ENCODE peak calls at places on chromosomes 5 and 9, in nine cellular contexts. Y is sigmoid colon, F is AG04449, H is brain microvascular endothelial cell, K is tibial artery, J is neural progenitor cell, V is epithelial cell of esophagus, N is left ventricle myocardium inferior, E is heart right ventricle. D is an unnamed sample.

GRCh38 chr9:14752271-14752670 is 29.7 kb upstream of the CER1 start:
- DNase-seq in F (no peak), K (no peak), V (no peak), Y (no peak), N (no peak), E (no peak), H (no peak), J (no peak), D (peak)

GRCh38 chr9:91117959-91118651 is 243.6 kb downstream of the AUH start:
- DNase-seq in V (no peak), N (peak), Y (peak), F (peak), J (peak), H (peak), E (peak), K (peak), D (peak)

GRCh38 chr5:150113047-150113744 is 26.8 kb upstream of the CSF1R start:
- DNase-seq in H (no peak), Y (peak), E (no peak), F (no peak), K (no peak), V (peak), J (no peak), N (no peak), D (peak)

GRCh38 chr5:141877478-141878185 is 578 bp downstream of the PCDH1 start:
- DNase-seq in K (no peak), F (no peak), N (no peak), Y (no peak), H (no peak), E (no peak), V (peak), J (peak), D (no peak)

GRCh38 chr9:135340143-135340655 is 139.4 kb upstream of the PPP1R26 start:
- DNase-seq in F (no peak), K (no peak), H (no peak), J (no peak), E (no peak), Y (no peak), N (no peak), V (no peak), D (no peak)

GRCh38 chr9:26863074-26863473 is 29.5 kb downstream of the CAAP1 start:
- DNase-seq in J (peak), E (no peak), N (no peak), Y (no peak), H (peak), V (peak), K (no peak), F (no peak), D (no peak)

GRCh38 chr5:145553177-145553576 is 282.0 kb downstream of the PRELID2 start:
- DNase-seq in K (no peak), V (peak), H (no peak), J (no peak), E (no peak), N (no peak), Y (no peak), F (no peak), D (no peak)

GRCh38 chr9:31144614-31145013 is 1239.8 kb upstream of the ACO1 start:
- DNase-seq in N (no peak), K (no peak), J (no peak), V (peak), E (no peak), F (no peak), Y (no peak), H (no peak), D (no peak)

GRCh38 chr5:134873494-134873893 is 677 bp upstream of the TXNDC15 start:
- DNase-seq in V (no peak), N (no peak), F (no peak), H (no peak), E (no peak), K (no peak), Y (no peak), J (peak), D (no peak)

GRCh38 chr9:94164756-94165549 is 80.7 kb downstream of the PTPDC1 start:
- DNase-seq in J (no peak), K (no peak), V (no peak), H (no peak), N (no peak), E (no peak), F (no peak), Y (no peak), D (no peak)

GRCh38 chr5:87121315-87122170 is 146.1 kb upstream of the RASA1 start:
- DNase-seq in E (no peak), K (peak), H (peak), J (no peak), N (no peak), V (peak), F (peak), Y (no peak), D (peak)

GRCh38 chr9:15231788-15232635 is 75.0 kb downstream of the TTC39B start:
- DNase-seq in F (no peak), E (no peak), N (no peak), J (peak), K (no peak), Y (no peak), H (no peak), V (peak), D (no peak)

GRCh38 chr5:137604348-137605095 is 105.4 kb upstream of the SPOCK1 start:
- DNase-seq in N (no peak), E (no peak), J (peak), K (no peak), Y (no peak), V (no peak), F (no peak), H (no peak), D (peak)

GRCh38 chr9:125189011-125189360 is 617 bp downstream of the PPP6C start:
- DNase-seq in F (no peak), N (peak), K (no peak), Y (peak), J (peak), E (no peak), V (peak), H (no peak), D (no peak)

GRCh38 chr5:151126199-151126645 is 31.4 kb downstream of the ANXA6 start:
- DNase-seq in H (peak), Y (peak), V (peak), E (peak), N (peak), K (peak), J (peak), F (no peak), D (no peak)

DNA sequence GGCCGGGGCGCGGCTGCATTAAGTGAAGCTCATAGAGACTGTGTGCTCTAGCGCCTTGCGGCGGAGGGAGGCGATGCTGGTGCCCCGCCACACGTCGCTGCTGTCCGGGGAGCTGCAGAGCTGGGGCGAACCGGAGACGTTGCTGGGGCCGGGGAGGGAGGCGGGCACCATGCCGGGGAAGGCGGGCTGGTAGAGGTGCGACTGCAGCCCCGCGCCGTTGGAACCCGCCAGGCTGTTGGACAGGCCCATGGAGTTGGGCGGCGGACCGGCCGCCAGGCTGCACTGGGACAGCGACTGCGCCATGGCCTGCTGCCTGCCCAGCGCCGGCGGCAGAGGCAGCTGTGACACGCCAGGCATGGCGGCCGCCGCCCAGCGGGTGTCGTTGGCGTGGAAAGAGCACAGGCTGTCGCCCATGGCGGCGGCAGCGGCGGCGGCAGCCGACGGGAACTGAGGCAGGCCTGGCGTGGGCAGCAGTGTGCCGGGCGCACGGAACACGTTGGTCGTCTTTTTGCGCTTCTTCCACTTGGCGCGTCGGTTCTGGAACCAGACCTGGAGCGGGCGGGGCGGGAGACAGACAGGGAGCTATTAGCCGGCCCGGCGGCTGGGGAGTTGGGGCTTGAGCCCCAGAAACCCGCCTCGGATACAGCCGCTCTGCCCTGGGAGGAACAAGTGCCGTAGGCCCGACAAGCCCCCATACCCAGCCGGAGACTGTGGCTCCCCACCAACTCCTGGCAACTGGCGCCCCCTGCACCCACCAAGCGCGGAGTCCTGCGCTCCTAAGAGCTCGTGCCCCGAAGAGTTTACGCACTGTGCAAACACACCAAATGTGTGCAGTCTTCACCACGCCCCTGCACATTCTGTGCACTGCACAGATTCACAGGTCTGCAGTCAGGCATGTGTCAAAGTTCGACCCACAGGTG is 8.0 kb downstream of the OTP start:
- DNase-seq in Y (no peak), K (no peak), V (peak), N (no peak), F (no peak), E (peak), J (peak), H (no peak), D (no peak)
- TF ChIP-seq CTCF in Y (no peak), K (no peak), V (no peak), N (no peak), F (peak), E (no peak), J (peak), H (peak), D (peak)

GRCh38 chr9:129225815-129226214 is 47.8 kb upstream of the IER5L start:
- DNase-seq in Y (peak), E (peak), N (peak), H (peak), J (peak), K (no peak), F (peak), V (peak), D (peak)
- H3K4me3 ChIP-seq in Y (no peak), E (no peak), N (no peak), H (no peak), J (no peak), K (no peak), F (no peak), V (no peak), D (no peak)

DNA sequence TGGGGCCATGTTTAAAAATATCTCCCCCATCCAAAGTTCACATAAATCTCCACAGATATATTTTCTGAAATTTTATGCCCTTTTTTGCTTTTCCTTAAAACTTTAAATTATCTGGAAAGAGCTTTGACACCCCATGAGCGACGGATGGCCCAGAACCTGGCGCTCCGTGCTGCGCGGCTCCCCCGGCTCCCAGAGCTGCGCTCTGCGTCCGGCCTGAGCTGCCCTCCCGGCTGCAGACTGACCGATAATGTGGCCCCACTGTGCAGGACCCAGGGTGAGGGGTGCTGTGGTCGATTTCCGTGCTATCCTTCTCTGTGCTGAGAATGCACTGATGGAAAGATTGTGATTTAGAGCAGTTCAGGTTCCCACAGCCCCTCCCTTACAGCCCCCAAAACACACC is 292.3 kb upstream of the IRX4 start:
- DNase-seq in Y (no peak), N (no peak), F (no peak), J (no peak), H (no peak), V (no peak), K (no peak), E (no peak), D (no peak)
- TF ChIP-seq CTCF in Y (no peak), N (no peak), F (no peak), J (no peak), H (no peak), V (no peak), K (no peak), E (no peak), D (no peak)

GRCh38 chr5:139391570-139392323 is 2.0 kb upstream of the MZB1 start:
- DNase-seq in E (no peak), Y (no peak), H (no peak), J (no peak), F (no peak), K (no peak), N (no peak), V (peak), D (no peak)
- H3K4me3 ChIP-seq in E (peak), Y (peak), H (peak), J (peak), F (peak), K (peak), N (peak), V (peak), D (no peak)

DNA sequence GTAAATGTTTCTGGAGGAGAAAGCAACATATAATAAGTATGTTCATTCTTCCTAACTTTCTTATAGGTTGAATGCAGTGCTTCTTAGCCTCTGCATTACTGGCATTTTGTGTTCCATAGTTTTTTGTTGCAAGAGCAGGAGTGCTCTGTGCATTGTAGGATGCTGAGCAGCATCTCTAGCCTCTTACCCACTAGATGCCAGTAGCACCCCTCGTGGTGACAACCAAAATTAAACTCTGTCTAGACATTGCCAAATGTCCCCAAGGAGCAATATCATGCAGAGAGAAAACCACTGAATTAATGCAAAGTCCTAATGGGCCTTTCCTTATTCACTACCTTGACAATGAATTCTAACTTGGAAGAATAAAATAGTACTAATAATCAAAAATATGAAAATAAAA is 147.0 kb downstream of the GLIS3 start:
- DNase-seq in K (no peak), F (no peak), E (no peak), Y (no peak), J (no peak), N (no peak), V (no peak), H (no peak), D (no peak)
- TF ChIP-seq CTCF in K (no peak), F (no peak), E (no peak), Y (no peak), J (peak), N (no peak), V (no peak), H (peak), D (no peak)

GRCh38 chr9:86045654-86046053 is 53.7 kb downstream of the GOLM1 start:
- DNase-seq in E (no peak), V (no peak), N (no peak), F (no peak), Y (no peak), K (no peak), J (no peak), H (no peak), D (no peak)

GRCh38 chr9:86043999-86044398 is 55.4 kb downstream of the GOLM1 start:
- DNase-seq in V (peak), E (no peak), N (no peak), F (no peak), Y (no peak), K (no peak), J (peak), H (no peak), D (no peak)

GRCh38 chr9:86042226-86042625 is 57.1 kb downstream of the GOLM1 start:
- DNase-seq in N (no peak), K (no peak), J (no peak), Y (no peak), V (no peak), H (no peak), F (no peak), E (no peak), D (no peak)

GRCh38 chr9:86041331-86041741 is 58.0 kb downstream of the GOLM1 start:
- DNase-seq in H (no peak), E (no peak), J (no peak), F (no peak), V (peak), N (no peak), Y (no peak), K (no peak), D (no peak)

DNA sequence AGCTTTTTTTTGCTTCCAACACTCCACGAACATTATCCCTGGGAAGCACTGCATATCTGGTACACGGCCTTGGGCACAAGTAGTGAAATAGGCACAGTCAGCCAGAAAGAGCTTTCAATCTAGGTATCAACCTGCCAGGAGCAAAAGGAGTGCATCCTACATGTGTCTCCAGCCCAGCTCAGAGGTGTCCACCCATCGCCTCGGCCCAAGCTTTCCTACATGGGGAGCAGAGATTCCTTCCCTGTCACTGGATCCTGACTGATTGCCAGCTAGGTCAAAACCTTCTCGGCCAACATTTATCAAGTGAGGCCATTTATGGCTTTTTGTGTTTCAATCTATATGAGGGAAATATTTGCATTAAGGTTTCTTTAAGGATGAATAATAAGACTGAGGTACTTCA is 55.8 kb downstream of the GOLM1 start:
- DNase-seq in H (no peak), F (no peak), N (no peak), V (no peak), J (no peak), E (no peak), Y (no peak), K (no peak), D (no peak)
- H3K4me3 ChIP-seq in H (no peak), F (no peak), N (no peak), V (no peak), J (no peak), E (no peak), Y (no peak), K (no peak), D (no peak)

GRCh38 chr5:171308453-171309275 is at the start of gene TLX3:
- DNase-seq in K (no peak), J (peak), H (no peak), E (no peak), Y (no peak), V (peak), N (no peak), F (no peak), D (no peak)
- TF ChIP-seq CTCF in K (no peak), J (no peak), H (no peak), E (no peak), Y (no peak), V (no peak), N (no peak), F (no peak), D (no peak)

GRCh38 chr5:60507687-60508086 is 192.3 kb downstream of the DEPDC1B start:
- DNase-seq in V (no peak), H (peak), N (no peak), E (no peak), F (no peak), Y (no peak), J (no peak), K (no peak), D (no peak)

GRCh38 chr5:60505796-60506195 is 194.2 kb downstream of the DEPDC1B start:
- DNase-seq in N (no peak), F (no peak), K (no peak), V (no peak), H (no peak), Y (no peak), J (no peak), E (no peak), D (no peak)

GRCh38 chr5:60505373-60505772 is 194.6 kb downstream of the DEPDC1B start:
- DNase-seq in H (no peak), N (no peak), K (no peak), V (peak), F (no peak), E (no peak), J (no peak), Y (no peak), D (no peak)

GRCh38 chr5:60503771-60504170 is 196.2 kb downstream of the DEPDC1B start:
- DNase-seq in Y (no peak), J (no peak), H (no peak), E (no peak), N (no peak), K (no peak), F (no peak), V (no peak), D (no peak)

GRCh38 chr5:60504342-60504741 is 195.6 kb downstream of the DEPDC1B start:
- DNase-seq in K (no peak), E (no peak), H (no peak), N (no peak), V (no peak), F (no peak), Y (no peak), J (no peak), D (no peak)
- H3K4me3 ChIP-seq in K (no peak), E (no peak), H (no peak), N (no peak), V (no peak), F (no peak), Y (no peak), J (no peak), D (no peak)

D was measured in retinal pigment epithelial cell.